ENCODE peak calls at places on chromosomes 16 and 17, in ten cellular contexts. One of them, this sample, is unnamed.

GRCh38 chr17:75346906-75347305 is 57.7 kb upstream of the SLC25A19 start:
- DNase-seq in fibroblast of lung: peak
- DNase-seq in epithelial cell of proximal tubule: no peak
- DNase-seq in colonic mucosa: no peak
- DNase-seq in choroid plexus epithelial cell: peak
- DNase-seq in gastrocnemius medialis: no peak
- DNase-seq in HCT116: no peak
- DNase-seq in epithelial cell of esophagus: peak
- DNase-seq in keratinocyte: no peak
- DNase-seq in heart left ventricle: no peak
- DNase-seq in this sample: no peak

GRCh38 chr16:25877103-25877502 is 185.3 kb downstream of the HS3ST4 start:
- DNase-seq in fibroblast of lung: no peak
- DNase-seq in epithelial cell of proximal tubule: no peak
- DNase-seq in colonic mucosa: no peak
- DNase-seq in choroid plexus epithelial cell: no peak
- DNase-seq in gastrocnemius medialis: no peak
- DNase-seq in HCT116: no peak
- DNase-seq in epithelial cell of esophagus: no peak
- DNase-seq in keratinocyte: no peak
- DNase-seq in heart left ventricle: no peak
- DNase-seq in this sample: no peak

GRCh38 chr17:6713130-6713917 is at the start of gene SLC13A5:
- DNase-seq in fibroblast of lung: peak
- DNase-seq in epithelial cell of proximal tubule: no peak
- DNase-seq in colonic mucosa: no peak
- DNase-seq in choroid plexus epithelial cell: peak
- DNase-seq in gastrocnemius medialis: no peak
- DNase-seq in HCT116: no peak
- DNase-seq in epithelial cell of esophagus: peak
- DNase-seq in keratinocyte: no peak
- DNase-seq in heart left ventricle: no peak
- DNase-seq in this sample: no peak

GRCh38 chr17:61809816-61810392 is 53.4 kb downstream of the BRIP1 start:
- DNase-seq in fibroblast of lung: peak
- DNase-seq in epithelial cell of proximal tubule: no peak
- DNase-seq in colonic mucosa: no peak
- DNase-seq in choroid plexus epithelial cell: peak
- DNase-seq in gastrocnemius medialis: no peak
- DNase-seq in HCT116: no peak
- DNase-seq in epithelial cell of esophagus: peak
- DNase-seq in keratinocyte: no peak
- DNase-seq in heart left ventricle: no peak
- DNase-seq in this sample: no peak

GRCh38 chr16:21973945-21974344 is 20.8 kb downstream of the UQCRC2 start:
- DNase-seq in fibroblast of lung: no peak
- DNase-seq in epithelial cell of proximal tubule: no peak
- DNase-seq in colonic mucosa: no peak
- DNase-seq in choroid plexus epithelial cell: no peak
- DNase-seq in gastrocnemius medialis: no peak
- DNase-seq in HCT116: no peak
- DNase-seq in epithelial cell of esophagus: no peak
- DNase-seq in keratinocyte: no peak
- DNase-seq in heart left ventricle: no peak
- DNase-seq in this sample: no peak

GRCh38 chr17:42538482-42538881 is 2.4 kb downstream of the NAGLU start:
- DNase-seq in fibroblast of lung: no peak
- DNase-seq in epithelial cell of proximal tubule: no peak
- DNase-seq in colonic mucosa: no peak
- DNase-seq in choroid plexus epithelial cell: no peak
- DNase-seq in gastrocnemius medialis: no peak
- DNase-seq in HCT116: no peak
- DNase-seq in epithelial cell of esophagus: no peak
- DNase-seq in keratinocyte: no peak
- DNase-seq in heart left ventricle: no peak
- DNase-seq in this sample: no peak

GRCh38 chr17:15341385-15341849 is at the start of gene TEKT3:
- DNase-seq in fibroblast of lung: peak
- DNase-seq in epithelial cell of proximal tubule: no peak
- DNase-seq in colonic mucosa: peak
- DNase-seq in choroid plexus epithelial cell: peak
- DNase-seq in gastrocnemius medialis: peak
- DNase-seq in HCT116: no peak
- DNase-seq in epithelial cell of esophagus: peak
- DNase-seq in keratinocyte: no peak
- DNase-seq in heart left ventricle: peak
- DNase-seq in this sample: peak

GRCh38 chr16:47037396-47037745 is 63.9 kb upstream of the DNAJA2 start:
- DNase-seq in fibroblast of lung: peak
- DNase-seq in epithelial cell of proximal tubule: no peak
- DNase-seq in colonic mucosa: peak
- DNase-seq in choroid plexus epithelial cell: no peak
- DNase-seq in gastrocnemius medialis: no peak
- DNase-seq in HCT116: no peak
- DNase-seq in epithelial cell of esophagus: no peak
- DNase-seq in keratinocyte: no peak
- DNase-seq in heart left ventricle: no peak
- DNase-seq in this sample: no peak

GRCh38 chr17:29572691-29573557 is 4.4 kb downstream of the TP53I13 start:
- DNase-seq in fibroblast of lung: peak
- DNase-seq in epithelial cell of proximal tubule: no peak
- DNase-seq in colonic mucosa: peak
- DNase-seq in choroid plexus epithelial cell: peak
- DNase-seq in gastrocnemius medialis: peak
- DNase-seq in HCT116: no peak
- DNase-seq in epithelial cell of esophagus: no peak
- DNase-seq in keratinocyte: no peak
- DNase-seq in heart left ventricle: peak
- DNase-seq in this sample: no peak

GRCh38 chr16:66641387-66641786 is 36.9 kb downstream of the CMTM3 start:
- DNase-seq in fibroblast of lung: no peak
- DNase-seq in epithelial cell of proximal tubule: no peak
- DNase-seq in colonic mucosa: no peak
- DNase-seq in choroid plexus epithelial cell: no peak
- DNase-seq in gastrocnemius medialis: no peak
- DNase-seq in HCT116: no peak
- DNase-seq in epithelial cell of esophagus: no peak
- DNase-seq in keratinocyte: no peak
- DNase-seq in heart left ventricle: no peak
- DNase-seq in this sample: no peak

GRCh38 chr17:43832168-43832975 is 574 bp downstream of the MPP3 start:
- DNase-seq in fibroblast of lung: peak
- DNase-seq in epithelial cell of proximal tubule: no peak
- DNase-seq in colonic mucosa: peak
- DNase-seq in choroid plexus epithelial cell: peak
- DNase-seq in gastrocnemius medialis: peak
- DNase-seq in HCT116: no peak
- DNase-seq in epithelial cell of esophagus: peak
- DNase-seq in keratinocyte: no peak
- DNase-seq in heart left ventricle: peak
- DNase-seq in this sample: peak

GRCh38 chr17:59764292-59764741 is 56.9 kb downstream of the VMP1 start:
- DNase-seq in fibroblast of lung: peak
- DNase-seq in epithelial cell of proximal tubule: no peak
- DNase-seq in colonic mucosa: no peak
- DNase-seq in choroid plexus epithelial cell: peak
- DNase-seq in gastrocnemius medialis: no peak
- DNase-seq in HCT116: no peak
- DNase-seq in epithelial cell of esophagus: no peak
- DNase-seq in keratinocyte: no peak
- DNase-seq in heart left ventricle: no peak
- DNase-seq in this sample: no peak

GRCh38 chr16:29645699-29646187 is 17.3 kb upstream of the SPN start:
- DNase-seq in fibroblast of lung: no peak
- DNase-seq in epithelial cell of proximal tubule: no peak
- DNase-seq in colonic mucosa: no peak
- DNase-seq in choroid plexus epithelial cell: peak
- DNase-seq in gastrocnemius medialis: no peak
- DNase-seq in HCT116: peak
- DNase-seq in epithelial cell of esophagus: peak
- DNase-seq in keratinocyte: no peak
- DNase-seq in heart left ventricle: no peak
- DNase-seq in this sample: no peak

GRCh38 chr16:61150351-61150750 is 885.9 kb downstream of the CDH8 start:
- DNase-seq in fibroblast of lung: no peak
- DNase-seq in epithelial cell of proximal tubule: no peak
- DNase-seq in colonic mucosa: no peak
- DNase-seq in choroid plexus epithelial cell: no peak
- DNase-seq in gastrocnemius medialis: no peak
- DNase-seq in HCT116: no peak
- DNase-seq in epithelial cell of esophagus: no peak
- DNase-seq in keratinocyte: no peak
- DNase-seq in heart left ventricle: no peak
- DNase-seq in this sample: no peak

GRCh38 chr17:16419929-16420271 is 4.5 kb downstream of the TRPV2 start:
- DNase-seq in fibroblast of lung: peak
- DNase-seq in epithelial cell of proximal tubule: peak
- DNase-seq in colonic mucosa: no peak
- DNase-seq in choroid plexus epithelial cell: peak
- DNase-seq in gastrocnemius medialis: no peak
- DNase-seq in HCT116: no peak
- DNase-seq in epithelial cell of esophagus: peak
- DNase-seq in keratinocyte: no peak
- DNase-seq in heart left ventricle: no peak
- DNase-seq in this sample: no peak

DNA sequence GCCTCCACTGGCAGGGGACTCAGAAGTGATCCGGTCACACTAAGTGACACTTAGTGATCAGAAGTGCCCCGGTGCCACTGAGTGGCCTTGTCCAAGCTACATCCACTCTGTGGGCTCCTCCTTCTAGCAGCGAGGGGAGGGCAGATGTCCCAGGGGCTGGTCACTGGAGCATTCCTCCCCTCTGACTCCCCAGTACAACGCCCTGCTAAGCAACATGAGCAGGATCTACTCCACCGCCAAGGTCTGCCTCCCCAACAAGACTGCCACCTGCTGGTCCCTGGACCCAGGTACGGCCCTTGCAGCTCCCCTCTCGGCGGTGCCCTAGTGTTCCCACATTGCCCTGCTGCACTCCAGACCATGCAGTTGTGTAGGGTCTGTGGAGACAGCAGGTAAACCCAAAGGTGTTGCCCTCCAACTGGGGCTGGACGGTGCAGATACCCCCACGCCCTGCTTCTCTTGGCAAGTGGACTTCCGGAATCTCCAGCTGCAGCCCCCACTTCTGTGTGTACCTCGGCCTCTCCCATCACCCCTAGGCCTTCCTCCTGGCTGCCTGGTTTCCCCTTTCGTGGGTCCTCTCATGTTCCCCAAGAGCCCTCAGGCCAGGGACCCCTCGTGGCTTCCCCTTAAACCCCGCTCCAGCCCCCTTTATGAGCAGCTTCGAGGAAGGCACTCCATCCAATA is 2.1 kb downstream of the ACE start:
- DNase-seq in fibroblast of lung: peak
- DNase-seq in epithelial cell of proximal tubule: peak
- DNase-seq in colonic mucosa: peak
- DNase-seq in choroid plexus epithelial cell: peak
- DNase-seq in gastrocnemius medialis: peak
- DNase-seq in HCT116: peak
- DNase-seq in epithelial cell of esophagus: peak
- DNase-seq in keratinocyte: peak
- DNase-seq in heart left ventricle: peak
- DNase-seq in this sample: peak
- H3K4me3 ChIP-seq in fibroblast of lung: no peak
- H3K4me3 ChIP-seq in epithelial cell of proximal tubule: no peak
- H3K4me3 ChIP-seq in colonic mucosa: no peak
- H3K4me3 ChIP-seq in choroid plexus epithelial cell: no peak
- H3K4me3 ChIP-seq in gastrocnemius medialis: no peak
- H3K4me3 ChIP-seq in HCT116: no peak
- H3K4me3 ChIP-seq in epithelial cell of esophagus: no peak
- H3K4me3 ChIP-seq in keratinocyte: no peak
- H3K4me3 ChIP-seq in heart left ventricle: peak
- H3K4me3 ChIP-seq in this sample: no peak

GRCh38 chr16:71288890-71289731 is at the start of gene CMTR2:
- DNase-seq in fibroblast of lung: peak
- DNase-seq in epithelial cell of proximal tubule: peak
- DNase-seq in colonic mucosa: peak
- DNase-seq in choroid plexus epithelial cell: peak
- DNase-seq in gastrocnemius medialis: peak
- DNase-seq in HCT116: peak
- DNase-seq in epithelial cell of esophagus: peak
- DNase-seq in keratinocyte: peak
- DNase-seq in heart left ventricle: peak
- DNase-seq in this sample: peak
- TF ChIP-seq CTCF in fibroblast of lung: no peak
- TF ChIP-seq CTCF in epithelial cell of proximal tubule: no peak
- TF ChIP-seq CTCF in colonic mucosa: no peak
- TF ChIP-seq CTCF in choroid plexus epithelial cell: no peak
- TF ChIP-seq CTCF in gastrocnemius medialis: no peak
- TF ChIP-seq CTCF in HCT116: no peak
- TF ChIP-seq CTCF in epithelial cell of esophagus: peak
- TF ChIP-seq CTCF in keratinocyte: peak
- TF ChIP-seq CTCF in heart left ventricle: no peak
- TF ChIP-seq CTCF in this sample: no peak

DNA sequence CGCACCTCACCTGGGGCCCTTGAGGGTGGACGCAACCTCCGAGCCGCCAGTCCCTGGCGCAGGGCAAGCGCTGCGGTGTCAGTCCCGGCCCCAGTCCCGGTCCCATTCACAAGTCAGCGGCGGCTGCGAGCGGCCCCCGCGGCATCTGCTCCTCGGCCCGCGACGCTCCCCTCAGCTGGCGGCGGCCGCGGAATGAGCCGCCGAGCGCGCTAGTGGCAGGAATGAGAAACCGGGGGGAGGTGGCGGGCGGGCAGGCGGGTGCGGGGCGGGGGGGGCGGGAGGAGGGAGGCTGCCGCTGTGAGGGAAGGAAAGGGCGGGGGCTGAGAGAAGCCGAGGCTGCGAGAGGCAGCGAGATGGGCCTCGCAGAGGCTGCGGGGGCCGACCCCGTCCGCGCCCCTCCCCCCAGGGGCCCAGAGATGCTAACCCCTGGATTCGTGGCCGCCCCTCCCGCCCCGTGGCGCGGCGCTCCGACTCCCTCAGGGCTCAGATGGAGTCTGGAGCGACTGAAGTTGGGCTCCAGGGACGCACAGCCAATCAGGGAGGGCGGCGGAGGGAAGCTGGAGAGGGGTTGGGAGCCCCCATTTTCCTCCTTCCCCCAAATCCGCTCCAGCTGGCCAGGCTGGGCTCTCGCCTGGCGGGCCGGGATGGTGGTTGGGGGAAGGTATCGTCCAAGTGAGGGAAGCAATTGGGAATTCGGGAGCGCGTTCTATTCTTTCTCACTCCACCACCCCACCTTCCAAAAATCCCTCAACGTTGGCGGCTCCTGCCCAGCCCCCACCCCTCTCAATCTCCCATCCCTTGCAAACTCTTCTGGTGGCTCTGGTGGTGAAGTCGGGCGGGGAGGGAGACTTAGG is at the start of gene CDH11:
- DNase-seq in fibroblast of lung: peak
- DNase-seq in epithelial cell of proximal tubule: no peak
- DNase-seq in colonic mucosa: peak
- DNase-seq in choroid plexus epithelial cell: peak
- DNase-seq in gastrocnemius medialis: peak
- DNase-seq in HCT116: no peak
- DNase-seq in epithelial cell of esophagus: peak
- DNase-seq in keratinocyte: no peak
- DNase-seq in heart left ventricle: peak
- DNase-seq in this sample: no peak
- H3K4me3 ChIP-seq in fibroblast of lung: peak
- H3K4me3 ChIP-seq in epithelial cell of proximal tubule: peak
- H3K4me3 ChIP-seq in colonic mucosa: peak
- H3K4me3 ChIP-seq in choroid plexus epithelial cell: peak
- H3K4me3 ChIP-seq in gastrocnemius medialis: peak
- H3K4me3 ChIP-seq in HCT116: no peak
- H3K4me3 ChIP-seq in epithelial cell of esophagus: peak
- H3K4me3 ChIP-seq in keratinocyte: peak
- H3K4me3 ChIP-seq in heart left ventricle: peak
- H3K4me3 ChIP-seq in this sample: peak

GRCh38 chr16:4409081-4409932 is 7.1 kb downstream of the CORO7 start:
- DNase-seq in fibroblast of lung: no peak
- DNase-seq in epithelial cell of proximal tubule: no peak
- DNase-seq in colonic mucosa: no peak
- DNase-seq in choroid plexus epithelial cell: no peak
- DNase-seq in gastrocnemius medialis: peak
- DNase-seq in HCT116: no peak
- DNase-seq in epithelial cell of esophagus: peak
- DNase-seq in keratinocyte: no peak
- DNase-seq in heart left ventricle: no peak
- DNase-seq in this sample: no peak
- TF ChIP-seq CTCF in fibroblast of lung: no peak
- TF ChIP-seq CTCF in epithelial cell of proximal tubule: no peak
- TF ChIP-seq CTCF in colonic mucosa: no peak
- TF ChIP-seq CTCF in choroid plexus epithelial cell: no peak
- TF ChIP-seq CTCF in gastrocnemius medialis: no peak
- TF ChIP-seq CTCF in HCT116: peak
- TF ChIP-seq CTCF in epithelial cell of esophagus: peak
- TF ChIP-seq CTCF in keratinocyte: peak
- TF ChIP-seq CTCF in heart left ventricle: no peak
- TF ChIP-seq CTCF in this sample: no peak